ENCODE peak calls at places on chromosomes 11 and 22, in ten cellular contexts. M is omental fat pad, R is RWPE1, E is A549, U is esophagus muscularis mucosa, O is brain microvascular endothelial cell, Q is retinal pigment epithelial cell, I is dorsolateral prefrontal cortex, C is astrocyte of the spinal cord, A is mesothelial cell of epicardium. J is an unnamed sample.

GRCh38 chr11:61919113-61919840 is 1.9 kb upstream of the RAB3IL1 start:
- DNase-seq in R (no peak), C (no peak), E (no peak), O (no peak), A (no peak), U (no peak), M (no peak), Q (no peak), I (no peak), J (peak)

GRCh38 chr22:42908082-42908746 is 51.1 kb upstream of the ARFGAP3 start:
- DNase-seq in I (no peak), M (no peak), Q (no peak), R (no peak), C (no peak), E (no peak), O (no peak), U (no peak), A (no peak), J (no peak)

GRCh38 chr11:1933416-1934325 is 13.5 kb upstream of the MRPL23 start:
- DNase-seq in R (no peak), O (no peak), C (no peak), Q (no peak), A (peak), U (no peak), I (no peak), M (no peak), E (no peak), J (peak)

GRCh38 chr11:19536131-19536530 is 176.5 kb upstream of the NAV2 start:
- DNase-seq in A (no peak), E (no peak), Q (no peak), I (no peak), C (no peak), O (no peak), U (no peak), M (no peak), R (no peak), J (no peak)

GRCh38 chr11:77182542-77183420 is 54.7 kb downstream of the MYO7A start:
- DNase-seq in E (no peak), M (no peak), O (no peak), U (no peak), C (no peak), R (no peak), I (no peak), A (no peak), Q (no peak), J (no peak)

GRCh38 chr11:8838248-8838647 is 72.7 kb upstream of the AKIP1 start:
- DNase-seq in C (peak), U (no peak), E (no peak), Q (no peak), I (no peak), A (no peak), O (peak), M (no peak), R (no peak), J (no peak)

GRCh38 chr11:13354335-13354734 is 76.7 kb downstream of the BMAL1 start:
- DNase-seq in O (no peak), I (no peak), U (no peak), Q (no peak), R (no peak), M (no peak), A (no peak), E (peak), C (no peak), J (no peak)

GRCh38 chr22:33785283-33785991 is 134.8 kb downstream of the LARGE1 start:
- DNase-seq in Q (no peak), U (no peak), M (no peak), I (no peak), C (peak), A (no peak), R (no peak), O (peak), E (no peak), J (no peak)

GRCh38 chr22:20422271-20422958 is 15.2 kb downstream of the SCARF2 start:
- DNase-seq in M (no peak), C (peak), Q (no peak), E (no peak), O (no peak), A (no peak), I (no peak), R (no peak), U (no peak), J (no peak)

GRCh38 chr22:19120829-19121630 is 1.2 kb downstream of the DGCR2 start:
- DNase-seq in C (peak), O (peak), U (no peak), R (peak), Q (no peak), I (no peak), M (no peak), A (no peak), E (peak), J (no peak)

DNA sequence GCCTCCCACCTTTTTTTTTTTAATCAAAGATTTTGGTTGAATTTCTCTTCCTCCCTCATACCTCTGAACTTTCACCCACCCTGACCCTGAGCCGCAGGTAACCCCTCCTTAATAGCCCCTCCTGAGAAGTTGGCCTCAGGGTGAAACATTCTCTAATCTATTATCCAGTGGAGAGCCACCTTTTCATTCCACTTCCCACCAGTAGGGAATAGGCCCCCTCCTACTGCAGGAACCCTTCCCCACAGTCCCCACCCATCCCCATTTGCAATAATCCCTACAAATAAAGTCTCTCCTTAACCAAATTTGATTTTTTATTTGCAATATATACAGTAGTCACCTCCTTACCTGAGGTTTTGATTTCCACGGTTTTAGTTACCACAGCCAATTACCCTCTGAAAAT is 2.1 kb upstream of the SLC35F2 start:
- DNase-seq in A (no peak), O (no peak), R (no peak), M (no peak), C (no peak), E (no peak), U (no peak), Q (no peak), I (no peak), J (no peak)
- TF ChIP-seq CTCF in A (no peak), O (peak), R (no peak), M (no peak), C (no peak), E (no peak), U (no peak), Q (peak), I (no peak), J (no peak)

GRCh38 chr11:124865902-124866851 is 945 bp downstream of the ROBO3 start:
- DNase-seq in U (no peak), M (no peak), O (no peak), Q (no peak), I (no peak), C (peak), E (no peak), R (peak), A (no peak), J (no peak)
- TF ChIP-seq CTCF in U (peak), M (peak), O (peak), Q (peak), I (peak), C (peak), E (peak), R (peak), A (peak), J (peak)

GRCh38 chr11:125423247-125423849 is 72.7 kb downstream of the FEZ1 start:
- DNase-seq in R (no peak), A (no peak), M (no peak), U (no peak), O (no peak), E (no peak), C (no peak), I (no peak), Q (no peak), J (no peak)
- TF ChIP-seq CTCF in R (peak), A (no peak), M (no peak), U (no peak), O (peak), E (peak), C (peak), I (no peak), Q (peak), J (peak)

GRCh38 chr11:64843971-64844329 is 503 bp downstream of the CDC42BPG start:
- DNase-seq in M (no peak), Q (no peak), O (no peak), E (no peak), U (no peak), C (no peak), R (peak), A (no peak), I (no peak), J (no peak)
- TF ChIP-seq CTCF in M (no peak), Q (no peak), O (no peak), E (no peak), U (no peak), C (no peak), R (no peak), A (no peak), I (no peak), J (no peak)

GRCh38 chr11:110092577-110093406 is at the start of gene ZC3H12C:
- DNase-seq in M (peak), C (peak), R (peak), A (peak), U (peak), E (peak), O (peak), Q (no peak), I (peak), J (peak)
- TF ChIP-seq CTCF in M (peak), C (peak), R (peak), A (no peak), U (peak), E (peak), O (peak), Q (peak), I (peak), J (peak)

DNA sequence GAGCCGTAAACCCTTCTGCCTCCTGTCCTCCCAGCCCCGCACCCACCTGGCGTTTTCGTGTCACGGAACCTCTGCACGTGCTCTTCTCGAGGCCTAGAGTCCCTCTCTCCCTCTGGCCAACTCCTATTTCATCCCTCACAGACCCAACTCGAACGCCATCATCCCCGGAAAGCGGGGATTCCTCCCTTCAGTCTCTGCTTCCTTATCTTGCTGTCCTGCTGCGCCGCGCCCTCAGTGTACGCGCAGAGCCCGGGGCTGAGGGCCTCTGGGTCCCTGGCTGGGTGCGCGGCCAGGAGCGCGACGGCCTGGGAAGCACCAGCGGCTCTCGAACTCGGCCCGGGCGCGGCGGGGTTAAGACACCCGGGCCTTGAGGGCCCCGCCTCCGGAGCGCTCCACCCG is 472 bp upstream of the ATG16L2 start:
- DNase-seq in Q (no peak), C (no peak), M (peak), R (peak), A (no peak), I (no peak), O (peak), E (peak), U (peak), J (no peak)
- TF ChIP-seq CTCF in Q (no peak), C (no peak), M (no peak), R (no peak), A (no peak), I (no peak), O (no peak), E (no peak), U (no peak), J (no peak)

DNA sequence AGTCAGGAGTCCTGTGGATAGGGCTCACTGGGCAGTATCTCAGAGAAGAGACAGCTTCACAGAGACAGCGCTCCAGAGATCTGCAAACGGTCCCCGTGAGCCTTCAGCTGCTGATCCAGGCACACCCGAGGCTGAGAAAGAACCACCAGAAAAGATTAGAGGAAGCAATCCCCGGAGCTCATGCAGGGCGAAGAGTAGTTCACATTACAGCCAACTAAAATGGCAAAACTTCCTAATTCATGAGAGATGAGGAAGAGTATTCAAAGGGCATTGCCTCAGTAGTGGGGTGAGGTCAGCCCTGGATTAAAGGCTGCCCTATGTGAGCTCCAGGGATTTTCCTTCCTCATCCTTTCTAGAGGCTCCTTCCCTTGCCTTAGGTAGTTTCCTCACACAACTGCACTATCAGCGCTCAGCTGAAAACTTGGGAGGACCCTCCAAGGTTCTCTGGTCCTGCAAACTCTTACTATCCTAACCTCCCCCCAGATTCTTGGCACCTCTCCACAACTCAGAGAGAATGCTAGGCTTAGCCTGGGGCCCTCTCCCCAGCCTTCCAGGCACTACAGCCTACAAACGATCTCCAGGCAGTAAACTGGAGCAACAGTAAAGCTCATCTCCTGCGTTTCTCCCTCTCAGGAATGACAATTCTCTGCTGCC is 23.7 kb downstream of the SCN4B start:
- DNase-seq in E (no peak), I (no peak), R (no peak), U (no peak), A (no peak), O (no peak), Q (no peak), C (no peak), M (no peak), J (no peak)
- TF ChIP-seq CTCF in E (no peak), I (no peak), R (no peak), U (no peak), A (no peak), O (no peak), Q (no peak), C (no peak), M (no peak), J (no peak)

GRCh38 chr11:58923300-58923788 is 15.9 kb upstream of the GLYATL1 start:
- DNase-seq in I (no peak), R (no peak), U (no peak), M (no peak), O (peak), Q (no peak), C (peak), A (no peak), E (peak), J (no peak)
- TF ChIP-seq CTCF in I (peak), R (no peak), U (no peak), M (no peak), O (peak), Q (peak), C (peak), A (no peak), E (peak), J (peak)

GRCh38 chr11:116215471-116216113 is 557.2 kb downstream of the BUD13 start:
- DNase-seq in U (no peak), R (no peak), M (no peak), I (no peak), E (peak), C (no peak), A (no peak), Q (no peak), O (no peak), J (no peak)
- TF ChIP-seq CTCF in U (no peak), R (no peak), M (no peak), I (no peak), E (no peak), C (peak), A (peak), Q (peak), O (peak), J (peak)

GRCh38 chr11:6481012-6481923 is at the start of the genes ARFIP2 and TIMM10B:
- DNase-seq in U (peak), C (peak), O (peak), E (peak), R (peak), M (peak), I (peak), A (peak), Q (peak), J (peak)
- TF ChIP-seq CTCF in U (peak), C (no peak), O (no peak), E (no peak), R (no peak), M (no peak), I (peak), A (no peak), Q (no peak), J (no peak)

J was measured in osteocyte.